ENCODE peak calls at places on chromosomes 12 and 14, in four cellular contexts. One of them, this sample, is unnamed.

GRCh38 chr12:58026421-58026820 is 85.1 kb downstream of the ATP23 start:
- DNase-seq in Calu3: no peak
- DNase-seq in A549: no peak
- DNase-seq in neural progenitor cell: no peak
- DNase-seq in this sample: no peak

GRCh38 chr14:42469637-42470426 is 863.2 kb downstream of the LRFN5 start:
- DNase-seq in A549: peak
- DNase-seq in neural progenitor cell: no peak
- DNase-seq in Calu3: no peak
- DNase-seq in this sample: no peak

GRCh38 chr12:109192358-109192757 is 76.0 kb downstream of the ACACB start:
- DNase-seq in neural progenitor cell: no peak
- DNase-seq in A549: peak
- DNase-seq in Calu3: peak
- DNase-seq in this sample: peak

GRCh38 chr12:11663128-11663527 is 13.7 kb downstream of the ETV6 start:
- DNase-seq in Calu3: no peak
- DNase-seq in neural progenitor cell: no peak
- DNase-seq in A549: no peak
- DNase-seq in this sample: no peak

GRCh38 chr14:35975814-35976213 is 149.7 kb downstream of the BRMS1L start:
- DNase-seq in neural progenitor cell: no peak
- DNase-seq in A549: no peak
- DNase-seq in Calu3: no peak
- DNase-seq in this sample: no peak

GRCh38 chr14:99233222-99234035 is 38.6 kb downstream of the BCL11B start:
- DNase-seq in Calu3: no peak
- DNase-seq in A549: no peak
- DNase-seq in neural progenitor cell: no peak
- DNase-seq in this sample: no peak

GRCh38 chr12:65941388-65941787 is 117.1 kb downstream of the HMGA2 start:
- DNase-seq in neural progenitor cell: no peak
- DNase-seq in Calu3: no peak
- DNase-seq in A549: no peak
- DNase-seq in this sample: peak

GRCh38 chr12:59164226-59164625 is 243.9 kb upstream of the LRIG3 start:
- DNase-seq in neural progenitor cell: no peak
- DNase-seq in Calu3: no peak
- DNase-seq in A549: no peak
- DNase-seq in this sample: no peak

GRCh38 chr14:92956961-92957360 is 34.0 kb downstream of the CHGA start:
- DNase-seq in A549: no peak
- DNase-seq in Calu3: no peak
- DNase-seq in neural progenitor cell: no peak
- DNase-seq in this sample: no peak

GRCh38 chr14:55057919-55058318 is 6.5 kb downstream of the MAPK1IP1L start:
- DNase-seq in neural progenitor cell: no peak
- DNase-seq in A549: no peak
- DNase-seq in Calu3: no peak
- DNase-seq in this sample: no peak

GRCh38 chr12:100926669-100927248 is 132.2 kb downstream of the ANO4 start:
- DNase-seq in Calu3: peak
- DNase-seq in A549: no peak
- DNase-seq in neural progenitor cell: peak
- DNase-seq in this sample: no peak

GRCh38 chr12:79121486-79121885 is 256.9 kb downstream of the SYT1 start:
- DNase-seq in A549: peak
- DNase-seq in Calu3: peak
- DNase-seq in neural progenitor cell: no peak
- DNase-seq in this sample: no peak

GRCh38 chr14:99862111-99862510 is 68.9 kb downstream of the EML1 start:
- DNase-seq in A549: no peak
- DNase-seq in neural progenitor cell: no peak
- DNase-seq in Calu3: no peak
- DNase-seq in this sample: no peak

GRCh38 chr12:47164730-47165439 is 85.1 kb upstream of the AMIGO2 start:
- DNase-seq in Calu3: no peak
- DNase-seq in A549: no peak
- DNase-seq in neural progenitor cell: no peak
- DNase-seq in this sample: no peak

GRCh38 chr14:78902010-78902623 is 731.9 kb downstream of the NRXN3 start:
- DNase-seq in A549: no peak
- DNase-seq in Calu3: peak
- DNase-seq in neural progenitor cell: peak
- DNase-seq in this sample: no peak

GRCh38 chr12:123813349-123813748 is 51.2 kb downstream of the DNAH10 start:
- DNase-seq in A549: no peak
- DNase-seq in Calu3: no peak
- DNase-seq in neural progenitor cell: no peak
- DNase-seq in this sample: no peak

GRCh38 chr12:91178139-91178561 is 4.5 kb downstream of the DCN start:
- DNase-seq in neural progenitor cell: no peak
- DNase-seq in Calu3: no peak
- DNase-seq in A549: no peak
- DNase-seq in this sample: no peak

GRCh38 chr14:54566410-54567223 is at the start of gene SAMD4A:
- DNase-seq in neural progenitor cell: peak
- DNase-seq in Calu3: peak
- DNase-seq in A549: peak
- DNase-seq in this sample: no peak

GRCh38 chr12:57724936-57725740 is 13.4 kb downstream of the AGAP2 start:
- DNase-seq in Calu3: no peak
- DNase-seq in A549: no peak
- DNase-seq in neural progenitor cell: no peak
- DNase-seq in this sample: no peak

GRCh38 chr12:1914116-1914911 is 4.1 kb downstream of the CACNA2D4 start:
- DNase-seq in A549: no peak
- DNase-seq in Calu3: no peak
- DNase-seq in neural progenitor cell: no peak
- DNase-seq in this sample: no peak

GRCh38 chr12:116502989-116503496 is 56.1 kb upstream of the MAP1LC3B2 start:
- DNase-seq in Calu3: peak
- DNase-seq in neural progenitor cell: no peak
- DNase-seq in A549: no peak
- DNase-seq in this sample: no peak

GRCh38 chr12:12902036-12902435 is 10.7 kb downstream of the GPRC5A start:
- DNase-seq in Calu3: no peak
- DNase-seq in A549: no peak
- DNase-seq in neural progenitor cell: no peak
- DNase-seq in this sample: no peak

GRCh38 chr12:72288911-72289310 is 16.7 kb downstream of the TRHDE start:
- DNase-seq in A549: no peak
- DNase-seq in Calu3: no peak
- DNase-seq in neural progenitor cell: no peak
- DNase-seq in this sample: no peak

GRCh38 chr14:63949696-63950095 is 96.9 kb downstream of the SYNE2 start:
- DNase-seq in A549: no peak
- DNase-seq in Calu3: no peak
- DNase-seq in neural progenitor cell: no peak
- DNase-seq in this sample: no peak

GRCh38 chr14:63952053-63952932 is 99.5 kb downstream of the SYNE2 start:
- DNase-seq in neural progenitor cell: no peak
- DNase-seq in A549: no peak
- DNase-seq in Calu3: no peak
- DNase-seq in this sample: no peak

GRCh38 chr14:63951429-63951828 is 98.6 kb downstream of the SYNE2 start:
- DNase-seq in A549: no peak
- DNase-seq in Calu3: no peak
- DNase-seq in neural progenitor cell: no peak
- DNase-seq in this sample: no peak

GRCh38 chr14:63951025-63951424 is 98.2 kb downstream of the SYNE2 start:
- DNase-seq in neural progenitor cell: no peak
- DNase-seq in A549: no peak
- DNase-seq in Calu3: no peak
- DNase-seq in this sample: no peak

DNA sequence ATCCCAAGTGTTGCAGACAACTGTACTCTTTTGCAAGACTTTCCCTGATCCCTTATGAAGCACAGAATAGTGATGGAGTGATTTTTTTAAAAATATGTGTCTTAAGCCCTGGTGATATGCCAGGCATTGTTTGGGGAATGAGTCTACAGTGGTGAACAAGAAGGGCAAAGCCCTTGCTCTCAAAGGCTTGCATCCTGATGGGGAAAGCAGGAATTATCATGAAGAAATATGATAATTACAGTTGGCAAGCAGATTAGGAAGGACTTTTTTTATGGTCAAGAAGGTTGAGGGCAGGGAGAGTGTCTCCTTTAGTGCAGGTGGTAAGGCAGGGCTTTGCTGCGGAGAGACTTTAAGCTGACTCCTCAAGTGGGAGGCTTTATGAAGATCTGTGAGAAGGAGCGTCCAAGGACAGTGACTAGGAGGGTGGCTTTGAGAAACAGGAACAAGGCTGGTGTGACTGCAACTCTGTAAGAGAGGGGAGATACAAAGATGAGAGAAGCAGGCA is 100.2 kb downstream of the SYNE2 start:
- DNase-seq in Calu3: no peak
- DNase-seq in A549: no peak
- DNase-seq in neural progenitor cell: no peak
- DNase-seq in this sample: no peak
- TF ChIP-seq CTCF in Calu3: no peak
- TF ChIP-seq CTCF in A549: no peak
- TF ChIP-seq CTCF in neural progenitor cell: no peak
- TF ChIP-seq CTCF in this sample: no peak

DNA sequence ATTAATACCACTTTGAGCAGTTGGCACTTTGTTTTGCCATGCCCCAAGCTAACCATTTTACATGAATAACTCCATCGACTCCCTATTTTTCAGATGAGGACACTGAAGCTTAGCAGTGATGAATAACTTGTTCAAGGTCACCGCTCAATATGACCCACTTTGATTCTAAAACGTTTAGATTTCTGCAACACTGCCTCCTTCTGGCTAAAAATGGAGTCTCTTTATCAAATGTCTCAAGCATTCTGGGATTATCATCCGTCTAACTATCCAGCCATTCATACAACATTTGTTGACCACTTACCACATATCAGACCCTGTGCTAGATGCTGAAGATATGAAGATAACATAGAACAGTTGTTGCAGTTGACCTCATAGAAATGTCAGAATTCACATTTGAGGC is 298.0 kb downstream of the PPFIA2 start:
- DNase-seq in Calu3: no peak
- DNase-seq in neural progenitor cell: no peak
- DNase-seq in A549: no peak
- DNase-seq in this sample: no peak
- TF ChIP-seq CTCF in Calu3: no peak
- TF ChIP-seq CTCF in neural progenitor cell: peak
- TF ChIP-seq CTCF in A549: no peak
- TF ChIP-seq CTCF in this sample: no peak

GRCh38 chr14:106845286-106846087 is 1319.1 kb downstream of the TMEM121 start:
- DNase-seq in A549: peak
- DNase-seq in Calu3: peak
- DNase-seq in neural progenitor cell: no peak
- DNase-seq in this sample: no peak

GRCh38 chr14:106848330-106849121 is 1322.1 kb downstream of the TMEM121 start:
- DNase-seq in A549: no peak
- DNase-seq in Calu3: peak
- DNase-seq in neural progenitor cell: no peak
- DNase-seq in this sample: no peak

GRCh38 chr14:106846218-106846617 is 1319.8 kb downstream of the TMEM121 start:
- DNase-seq in A549: no peak
- DNase-seq in Calu3: no peak
- DNase-seq in neural progenitor cell: no peak
- DNase-seq in this sample: no peak

GRCh38 chr14:106850913-106851825 is 1324.8 kb downstream of the TMEM121 start:
- DNase-seq in A549: no peak
- DNase-seq in Calu3: no peak
- DNase-seq in neural progenitor cell: no peak
- DNase-seq in this sample: no peak
- TF ChIP-seq CTCF in A549: no peak
- TF ChIP-seq CTCF in Calu3: no peak
- TF ChIP-seq CTCF in neural progenitor cell: no peak
- TF ChIP-seq CTCF in this sample: no peak

DNA sequence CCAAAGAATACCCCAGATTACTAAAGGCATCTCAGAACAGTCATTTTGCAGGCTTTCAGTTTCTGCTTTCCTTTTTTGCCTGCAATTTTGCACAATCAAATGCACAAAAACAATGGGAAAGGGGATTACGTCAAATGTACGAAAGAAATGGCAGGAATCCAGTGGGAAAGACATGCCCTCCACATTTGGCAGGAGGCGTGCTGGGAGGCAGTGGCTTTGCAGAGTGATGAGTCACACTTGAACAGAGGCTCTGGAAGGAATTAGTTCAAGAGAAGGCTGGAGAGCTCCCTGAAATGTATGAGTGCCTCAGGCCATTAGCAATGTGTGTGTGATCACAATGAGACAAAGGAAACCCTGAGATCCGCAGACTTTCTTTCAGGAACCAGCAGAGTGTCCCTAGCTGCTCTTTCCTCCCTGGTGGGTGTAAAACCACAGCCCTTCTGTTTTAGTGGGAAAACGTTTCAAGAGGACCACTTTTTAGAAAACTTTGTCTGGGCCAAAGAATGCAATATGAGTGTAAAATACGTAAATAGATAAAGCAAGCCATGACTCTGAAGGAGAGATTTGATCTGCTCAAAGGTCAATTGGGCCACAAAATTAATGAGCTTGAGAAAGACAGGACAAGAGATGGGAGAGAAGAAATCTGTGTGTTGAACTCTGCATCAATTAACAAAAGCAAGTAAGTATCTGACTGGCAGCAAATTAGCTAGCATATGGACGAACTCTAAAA is 155.5 kb upstream of the PDE3A start:
- DNase-seq in Calu3: peak
- DNase-seq in neural progenitor cell: peak
- DNase-seq in A549: peak
- DNase-seq in this sample: peak
- TF ChIP-seq CTCF in Calu3: no peak
- TF ChIP-seq CTCF in neural progenitor cell: no peak
- TF ChIP-seq CTCF in A549: no peak
- TF ChIP-seq CTCF in this sample: no peak

DNA sequence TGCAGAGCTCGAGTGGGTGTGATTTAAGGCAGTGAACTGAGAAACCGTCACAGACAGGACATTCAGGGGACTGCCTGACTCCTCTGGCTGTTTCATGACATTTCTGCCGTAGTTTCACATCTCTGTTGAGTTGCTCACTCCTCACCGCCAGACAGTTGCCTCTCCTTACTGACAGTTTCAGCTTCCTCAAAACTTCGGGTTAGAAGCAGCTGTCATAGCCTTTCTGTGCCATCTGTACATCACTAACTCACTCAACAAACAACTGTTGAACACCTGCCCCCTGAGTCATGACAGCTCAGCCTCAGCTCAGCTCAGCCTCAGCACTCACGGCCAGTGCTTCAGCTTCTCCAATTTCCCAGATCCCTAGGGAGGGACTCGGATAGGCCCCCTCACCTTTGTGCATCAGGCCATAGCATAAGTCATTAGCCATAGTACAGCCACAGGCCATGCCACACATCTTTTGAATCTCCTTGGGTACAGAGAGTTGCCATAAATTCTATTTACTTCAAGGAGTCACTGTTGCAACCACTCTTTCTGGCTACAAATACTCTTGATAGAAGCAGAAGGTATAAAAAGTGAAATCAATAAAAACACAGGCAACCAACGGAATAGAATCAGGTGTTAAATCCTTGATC is 6.2 kb upstream of the SLC15A4 start:
- DNase-seq in neural progenitor cell: no peak
- DNase-seq in A549: no peak
- DNase-seq in Calu3: no peak
- DNase-seq in this sample: no peak
- TF ChIP-seq CTCF in neural progenitor cell: no peak
- TF ChIP-seq CTCF in A549: no peak
- TF ChIP-seq CTCF in Calu3: no peak
- TF ChIP-seq CTCF in this sample: no peak